ENCODE peak calls at places on chromosomes 3 and 15, in six cellular contexts. L, S, N, Q, J and I are unnamed samples.

GRCh38 chr3:126156468-126156867 is 23.9 kb downstream of the ALDH1L1 start:
- DNase-seq in L (no peak), S (no peak), N (no peak), Q (no peak), J (no peak), I (no peak)

GRCh38 chr15:23444269-23444668 is 2.8 kb downstream of the GOLGA6L2 start:
- DNase-seq in L (no peak), S (no peak), N (no peak), Q (no peak), J (no peak), I (no peak)

GRCh38 chr15:67120839-67121540 is 55.6 kb downstream of the SMAD3 start:
- DNase-seq in L (peak; percentile 85), S (peak; percentile 92), N (peak; percentile 84), Q (peak; percentile 91), J (peak; percentile 93), I (peak; percentile 73)

GRCh38 chr3:33211444-33211843 is 7.2 kb downstream of the SUSD5 start:
- DNase-seq in L (no peak), S (no peak), N (no peak), Q (no peak), J (peak; percentile 85), I (peak; percentile 62)

GRCh38 chr3:46860381-46861292 is 2.6 kb downstream of the MYL3 start:
- DNase-seq in L (no peak), S (peak; percentile 22), N (no peak), Q (no peak), J (no peak), I (no peak)

GRCh38 chr15:42494998-42495360 is 455 bp upstream of the SNAP23 start:
- DNase-seq in L (peak; percentile 79), S (peak; percentile 48), N (no peak), Q (peak; percentile 57), J (peak; percentile 61), I (no peak)

GRCh38 chr3:140375002-140375401 is 302.9 kb upstream of the TRIM42 start:
- DNase-seq in L (no peak), S (no peak), N (no peak), Q (no peak), J (no peak), I (no peak)

GRCh38 chr15:90421527-90421926 is 33.5 kb downstream of the IQGAP1 start:
- DNase-seq in L (no peak), S (no peak), N (no peak), Q (no peak), J (no peak), I (no peak)

GRCh38 chr15:71789616-71790015 is 20.7 kb upstream of the NR2E3 start:
- DNase-seq in L (no peak), S (no peak), N (no peak), Q (no peak), J (no peak), I (no peak)

GRCh38 chr3:53224026-53224425 is 31.8 kb downstream of the TKT start:
- DNase-seq in L (no peak), S (no peak), N (no peak), Q (no peak), J (no peak), I (no peak)

GRCh38 chr3:9253327-9253726 is 3.9 kb upstream of the SRGAP3 start:
- DNase-seq in L (no peak), S (no peak), N (no peak), Q (no peak), J (peak; percentile 5), I (no peak)

GRCh38 chr15:37536967-37537624 is 397.3 kb upstream of the TMCO5A start:
- DNase-seq in L (no peak), S (no peak), N (no peak), Q (no peak), J (peak; percentile 19), I (no peak)

GRCh38 chr15:77470227-77470626 is 49.5 kb downstream of the HMG20A start:
- DNase-seq in L (no peak), S (no peak), N (no peak), Q (no peak), J (no peak), I (no peak)

GRCh38 chr15:57545995-57546394 is 45.7 kb upstream of the MYZAP start:
- DNase-seq in L (no peak), S (no peak), N (no peak), Q (no peak), J (no peak), I (no peak)

GRCh38 chr3:140251678-140252077 is 316.7 kb downstream of the CLSTN2 start:
- DNase-seq in L (no peak), S (no peak), N (no peak), Q (no peak), J (no peak), I (no peak)

GRCh38 chr3:15292765-15293522 is 39.4 kb downstream of the SH3BP5 start:
- DNase-seq in L (no peak), S (peak; percentile 72), N (no peak), Q (peak; percentile 32), J (peak; percentile 60), I (no peak)

GRCh38 chr3:32835049-32835371 is 17.2 kb downstream of the TRIM71 start:
- DNase-seq in L (no peak), S (no peak), N (no peak), Q (no peak), J (no peak), I (no peak)

GRCh38 chr15:71707230-71708051 is 102.9 kb upstream of the NR2E3 start:
- DNase-seq in L (no peak), S (no peak), N (no peak), Q (no peak), J (peak; percentile 55), I (no peak)

GRCh38 chr3:187836848-187837770 is 91.8 kb upstream of the BCL6 start:
- DNase-seq in L (no peak), S (no peak), N (no peak), Q (no peak), J (no peak), I (peak; percentile 38)

GRCh38 chr15:31977812-31978662 is 52.3 kb upstream of the CHRNA7 start:
- DNase-seq in L (no peak), S (peak; percentile 38), N (no peak), Q (peak; percentile 69), J (peak; percentile 10), I (peak; percentile 12)

GRCh38 chr3:67468511-67468910 is 185.9 kb downstream of the SUCLG2 start:
- DNase-seq in L (no peak), S (no peak), N (no peak), Q (no peak), J (no peak), I (peak; percentile 24)

GRCh38 chr3:189580190-189580589 is 51.0 kb upstream of the TP63 start:
- DNase-seq in L (no peak), S (no peak), N (no peak), Q (no peak), J (no peak), I (no peak)

GRCh38 chr3:116836286-116836685 is 126.7 kb downstream of the TUSC7 start:
- DNase-seq in L (no peak), S (no peak), N (no peak), Q (no peak), J (peak; percentile 41), I (no peak)

GRCh38 chr15:25894371-25894902 is 31.3 kb upstream of the ATP10A start:
- DNase-seq in L (no peak), S (no peak), N (no peak), Q (no peak), J (no peak), I (no peak)

GRCh38 chr15:60373327-60373726 is 24.5 kb downstream of the ANXA2 start:
- DNase-seq in L (no peak), S (no peak), N (no peak), Q (no peak), J (no peak), I (no peak)

GRCh38 chr15:65416845-65417416 is 5.8 kb downstream of the IGDCC4 start:
- DNase-seq in L (no peak), S (peak; percentile 87), N (no peak), Q (no peak), J (no peak), I (no peak)

GRCh38 chr15:22918056-22918455 is 62.1 kb downstream of the CYFIP1 start:
- DNase-seq in L (no peak), S (no peak), N (no peak), Q (no peak), J (peak; percentile 62), I (no peak)

GRCh38 chr3:124800511-124801374 is 70.5 kb downstream of the UMPS start:
- DNase-seq in L (no peak), S (peak; percentile 58), N (no peak), Q (no peak), J (no peak), I (no peak)

GRCh38 chr3:159989973-159990846 is 1.6 kb downstream of the IL12A start:
- DNase-seq in L (no peak), S (no peak), N (no peak), Q (no peak), J (no peak), I (no peak)

GRCh38 chr15:70170096-70170699 is 72.5 kb upstream of the TLE3 start:
- DNase-seq in L (no peak), S (no peak), N (no peak), Q (no peak), J (no peak), I (no peak)

GRCh38 chr3:122085666-122086065 is 30.5 kb downstream of the CD86 start:
- DNase-seq in L (no peak), S (no peak), N (no peak), Q (no peak), J (no peak), I (no peak)

GRCh38 chr15:52730163-52730562 is 51.0 kb upstream of the ATOSA start:
- DNase-seq in L (peak; percentile 40), S (no peak), N (no peak), Q (no peak), J (peak; percentile 81), I (no peak)
- TF ChIP-seq CTCF in L (no peak), S (no peak), N (no peak), Q (no peak), J (no peak), I (no peak)

DNA sequence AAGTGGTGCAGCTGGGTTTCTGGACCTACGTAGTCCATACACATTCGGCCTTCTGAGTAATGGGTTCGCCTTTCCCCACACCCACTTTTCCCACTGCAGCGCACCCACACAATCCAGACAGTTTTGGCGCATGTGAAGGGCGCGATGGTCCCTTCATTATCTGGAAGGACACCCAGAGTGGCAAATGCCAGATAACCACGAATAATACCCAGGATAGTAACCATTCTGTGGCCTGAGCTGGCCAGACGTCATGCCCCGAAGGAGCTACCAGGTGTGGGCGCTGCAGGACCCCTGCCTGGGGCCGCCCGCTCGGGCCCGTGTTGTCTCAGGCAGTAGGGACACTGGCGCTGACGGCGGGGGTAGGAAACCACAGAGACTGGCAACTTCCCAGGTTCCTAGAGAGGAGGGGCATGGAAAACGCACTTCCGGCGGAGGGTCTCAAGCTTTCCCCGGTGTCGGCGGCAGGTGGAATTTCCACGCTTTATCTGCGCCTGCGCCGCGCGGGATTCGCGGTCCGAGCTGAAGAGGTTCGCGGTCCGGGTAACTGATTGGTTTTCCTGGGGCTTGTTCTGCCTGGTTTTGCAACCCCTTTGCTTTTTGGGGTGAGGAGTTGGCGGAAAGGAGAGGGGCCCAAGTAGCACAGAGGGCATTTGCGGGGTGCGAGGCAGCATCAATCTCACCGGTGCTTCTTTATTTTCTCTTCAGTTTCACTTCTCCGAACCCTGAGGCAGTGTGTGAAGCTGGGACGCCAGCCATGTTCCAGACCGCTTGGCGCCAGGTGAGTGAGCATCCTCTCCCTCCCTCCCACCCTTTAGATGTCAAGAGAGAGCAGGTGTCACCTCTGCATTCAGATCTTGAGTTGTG is at the start of gene ZNF620:
- DNase-seq in L (peak; percentile 27), S (peak; percentile 85), N (peak; percentile 31), Q (peak; percentile 83), J (no peak), I (no peak)
- TF ChIP-seq CTCF in L (no peak), S (no peak), N (no peak), Q (no peak), J (peak; percentile 39), I (peak; percentile 53)

GRCh38 chr3:36648241-36649034 is 115.9 kb downstream of the DCLK3 start:
- DNase-seq in L (no peak), S (no peak), N (no peak), Q (no peak), J (peak; percentile 81), I (peak; percentile 95)
- TF ChIP-seq CTCF in L (no peak), S (no peak), N (no peak), Q (no peak), J (no peak), I (no peak)

GRCh38 chr3:10498271-10498670 is 7.1 kb downstream of the ATP2B2 start:
- DNase-seq in L (no peak), S (no peak), N (no peak), Q (no peak), J (no peak), I (no peak)
- TF ChIP-seq CTCF in L (no peak), S (no peak), N (no peak), Q (no peak), J (no peak), I (no peak)